ENCODE peak calls at places on chromosomes 11 and 22, in four cellular contexts. C is AG04450, F is ELR, K is sigmoid colon. I is an unnamed sample.

GRCh38 chr11:45457649-45458048 is 171.5 kb upstream of the SYT13 start:
- DNase-seq in C (peak; percentile 33), K (no peak), F (peak; percentile 82), I (no peak)

GRCh38 chr11:130124096-130124495 is 35.5 kb upstream of the ST14 start:
- DNase-seq in F (peak; percentile 91), C (peak; percentile 30), K (peak; percentile 86), I (no peak)

GRCh38 chr11:70020336-70021214 is 57.5 kb upstream of the ANO1 start:
- DNase-seq in C (no peak), F (no peak), K (no peak), I (no peak)

GRCh38 chr11:65036931-65037330 is 4.1 kb upstream of the SAC3D1 start:
- DNase-seq in C (no peak), F (no peak), K (no peak), I (no peak)

GRCh38 chr22:19799322-19800190 is 39.0 kb downstream of the TBX1 start:
- DNase-seq in F (peak; percentile 98), C (peak; percentile 77), K (peak; percentile 75), I (no peak)

GRCh38 chr11:76119779-76120178 is 86.5 kb downstream of the WNT11 start:
- DNase-seq in C (no peak), F (no peak), K (no peak), I (no peak)

GRCh38 chr11:19565639-19566038 is 147.0 kb upstream of the NAV2 start:
- DNase-seq in C (no peak), K (no peak), F (no peak), I (no peak)

GRCh38 chr11:77201991-77202841 is 74.2 kb downstream of the MYO7A start:
- DNase-seq in F (no peak), K (peak; percentile 45), C (no peak), I (no peak)

GRCh38 chr11:17976651-17977050 is 36.2 kb downstream of the SERGEF start:
- DNase-seq in F (no peak), K (no peak), C (no peak), I (no peak)

GRCh38 chr22:49017769-49018330 is 809.8 kb downstream of the BRD1 start:
- DNase-seq in K (peak; percentile 29), F (no peak), C (no peak), I (peak; percentile 53)